ENCODE peak calls at places on chromosome 5, in eight cellular contexts. B is dorsolateral prefrontal cortex, C is right cardiac atrium, I is activated T-cell treated with anti-CD3 and anti-CD28 coated beads for 24 hours, G is IMR-90, J is pancreas, R is hypothalamus, P is ureter. W is an unnamed sample.

GRCh38 chr5:65072836-65073620 is 304.3 kb downstream of the CWC27 start:
- DNase-seq in B (no peak), C (no peak), I (no peak), G (peak), J (no peak), R (no peak), P (no peak), W (no peak)

GRCh38 chr5:150513375-150514309 is 5.7 kb downstream of the NDST1 start:
- DNase-seq in B (peak), C (no peak), I (no peak), G (no peak), J (no peak), R (no peak), P (no peak), W (no peak)

GRCh38 chr5:150618588-150619281 is 21.7 kb upstream of the SYNPO start:
- DNase-seq in B (no peak), C (peak), I (no peak), G (peak), J (peak), R (no peak), P (peak), W (no peak)

GRCh38 chr5:123868267-123868666 is 356.3 kb downstream of the CSNK1G3 start:
- DNase-seq in B (no peak), C (no peak), I (no peak), G (no peak), J (no peak), R (no peak), P (no peak), W (no peak)

GRCh38 chr5:10885026-10885425 is 124.0 kb upstream of the DAP start:
- DNase-seq in B (no peak), C (no peak), I (no peak), G (peak), J (no peak), R (no peak), P (no peak), W (no peak)

GRCh38 chr5:141560725-141561483 is 57.9 kb downstream of the DIAPH1 start:
- DNase-seq in B (peak), C (peak), I (no peak), G (peak), J (peak), R (peak), P (peak), W (peak)

GRCh38 chr5:156394642-156395393 is 67.9 kb downstream of the SGCD start:
- DNase-seq in B (no peak), C (no peak), I (no peak), G (peak), J (no peak), R (no peak), P (no peak), W (no peak)

GRCh38 chr5:160484644-160485043 is 63.0 kb downstream of the PTTG1 start:
- DNase-seq in B (no peak), C (no peak), I (no peak), G (no peak), J (no peak), R (no peak), P (no peak), W (no peak)

GRCh38 chr5:180790524-180790923 is 12.1 kb downstream of the MGAT1 start:
- DNase-seq in B (no peak), C (no peak), I (no peak), G (no peak), J (no peak), R (no peak), P (no peak), W (no peak)

GRCh38 chr5:96714951-96715451 is 52.8 kb downstream of the CAST start:
- DNase-seq in B (no peak), C (no peak), I (peak), G (peak), J (peak), R (no peak), P (peak), W (no peak)

GRCh38 chr5:135993248-135993893 is 35.4 kb upstream of the TGFBI start:
- DNase-seq in B (no peak), C (no peak), I (no peak), G (peak), J (no peak), R (no peak), P (no peak), W (no peak)

GRCh38 chr5:59562756-59563389 is 330.7 kb downstream of the PDE4D start:
- DNase-seq in B (no peak), C (peak), I (no peak), G (peak), J (peak), R (no peak), P (no peak), W (no peak)

GRCh38 chr5:82174128-82174918 is 103.8 kb downstream of the RPS23 start:
- DNase-seq in B (peak), C (peak), I (peak), G (peak), J (peak), R (peak), P (peak), W (peak)

GRCh38 chr5:815449-815848 is 30.9 kb upstream of the ZDHHC11B start:
- DNase-seq in B (no peak), C (no peak), I (no peak), G (no peak), J (no peak), R (no peak), P (no peak), W (no peak)

GRCh38 chr5:33501899-33502298 is 61.1 kb downstream of the TARS1 start:
- DNase-seq in B (no peak), C (peak), I (no peak), G (no peak), J (no peak), R (no peak), P (no peak), W (no peak)

GRCh38 chr5:159855476-159856157 is 60.7 kb upstream of the ADRA1B start:
- DNase-seq in B (no peak), C (peak), I (no peak), G (peak), J (no peak), R (no peak), P (no peak), W (no peak)

GRCh38 chr5:72600401-72600981 is 93.3 kb upstream of the ZNF366 start:
- DNase-seq in B (no peak), C (no peak), I (no peak), G (peak), J (no peak), R (no peak), P (no peak), W (no peak)

GRCh38 chr5:166013417-166013816 is 2278.0 kb upstream of the WWC1 start:
- DNase-seq in B (no peak), C (no peak), I (no peak), G (no peak), J (no peak), R (no peak), P (no peak), W (no peak)

GRCh38 chr5:17614872-17615605 is 4.8 kb downstream of the TAF11L12 start:
- DNase-seq in B (no peak), C (no peak), I (no peak), G (no peak), J (no peak), R (no peak), P (no peak), W (no peak)

GRCh38 chr5:180052211-180052818 is 19.2 kb downstream of the RNF130 start:
- DNase-seq in B (no peak), C (no peak), I (no peak), G (no peak), J (no peak), R (no peak), P (no peak), W (no peak)

GRCh38 chr5:66744040-66744439 is 147.8 kb downstream of the MAST4 start:
- DNase-seq in B (no peak), C (peak), I (no peak), G (peak), J (no peak), R (no peak), P (no peak), W (no peak)

GRCh38 chr5:180644129-180644824 is 5.1 kb downstream of the FLT4 start:
- DNase-seq in B (peak), C (no peak), I (no peak), G (no peak), J (no peak), R (no peak), P (no peak), W (no peak)

GRCh38 chr5:87114631-87115030 is 153.1 kb upstream of the RASA1 start:
- DNase-seq in B (no peak), C (no peak), I (no peak), G (no peak), J (no peak), R (no peak), P (no peak), W (no peak)

GRCh38 chr5:143494162-143494561 is 90.7 kb upstream of the NR3C1 start:
- DNase-seq in B (no peak), C (no peak), I (no peak), G (peak), J (no peak), R (no peak), P (no peak), W (no peak)

GRCh38 chr5:123087173-123088030 is 1.6 kb upstream of the PRDM6 start:
- DNase-seq in B (no peak), C (no peak), I (no peak), G (no peak), J (no peak), R (no peak), P (no peak), W (no peak)

GRCh38 chr5:78647838-78648358 is 674 bp downstream of the LHFPL2 start:
- DNase-seq in B (peak), C (peak), I (no peak), G (peak), J (peak), R (peak), P (peak), W (no peak)

GRCh38 chr5:171755354-171755821 is 30.2 kb upstream of the SMIM23 start:
- DNase-seq in B (no peak), C (no peak), I (no peak), G (peak), J (no peak), R (no peak), P (no peak), W (no peak)

GRCh38 chr5:136396886-136397285 is 31.5 kb upstream of the TRPC7 start:
- DNase-seq in B (no peak), C (no peak), I (no peak), G (no peak), J (no peak), R (no peak), P (no peak), W (no peak)

GRCh38 chr5:111425205-111425604 is 87.1 kb downstream of the STARD4 start:
- DNase-seq in B (no peak), C (no peak), I (no peak), G (no peak), J (no peak), R (no peak), P (no peak), W (no peak)

GRCh38 chr5:139895046-139895445 is 99.4 kb downstream of the PSD2 start:
- DNase-seq in B (peak), C (no peak), I (no peak), G (no peak), J (no peak), R (no peak), P (no peak), W (no peak)

GRCh38 chr5:140855772-140856674 is at the start of gene PCDHA10:
- DNase-seq in B (no peak), C (peak), I (no peak), G (no peak), J (no peak), R (no peak), P (no peak), W (no peak)

GRCh38 chr5:171415115-171415730 is 4.2 kb upstream of the FGF18 start:
- DNase-seq in B (no peak), C (no peak), I (no peak), G (peak), J (no peak), R (no peak), P (no peak), W (no peak)

GRCh38 chr5:75277463-75277862 is 40.8 kb upstream of the ANKRD31 start:
- DNase-seq in B (no peak), C (no peak), I (no peak), G (no peak), J (no peak), R (no peak), P (no peak), W (no peak)

GRCh38 chr5:56700711-56701110 is 114.6 kb upstream of the MAP3K1 start:
- DNase-seq in B (no peak), C (no peak), I (no peak), G (no peak), J (no peak), R (no peak), P (no peak), W (no peak)

W was measured in amygdala.